ENCODE peak calls at places on chromosomes 2 and 18, in four cellular contexts. One of them, this sample, is unnamed.

GRCh38 chr2:1993711-1994682 is 249.7 kb upstream of the PXDN start:
- DNase-seq in cardiac fibroblast: peak
- DNase-seq in HCT116: no peak
- DNase-seq in GM12865: no peak
- DNase-seq in this sample: no peak

GRCh38 chr18:79915161-79916127 is 36.0 kb downstream of the SLC66A2 start:
- DNase-seq in cardiac fibroblast: no peak
- DNase-seq in GM12865: no peak
- DNase-seq in HCT116: no peak
- DNase-seq in this sample: no peak

GRCh38 chr18:49459404-49460171 is 857 bp downstream of the DYM start:
- DNase-seq in HCT116: no peak
- DNase-seq in cardiac fibroblast: peak
- DNase-seq in GM12865: peak
- DNase-seq in this sample: peak

GRCh38 chr2:121104721-121105141 is 180.3 kb downstream of the TFCP2L1 start:
- DNase-seq in HCT116: no peak
- DNase-seq in GM12865: no peak
- DNase-seq in cardiac fibroblast: peak
- DNase-seq in this sample: no peak

GRCh38 chr2:25419678-25420242 is 78.0 kb upstream of the DNMT3A start:
- DNase-seq in cardiac fibroblast: no peak
- DNase-seq in GM12865: peak
- DNase-seq in HCT116: no peak
- DNase-seq in this sample: peak

GRCh38 chr2:129554373-129554772 is 425.1 kb upstream of the RAB6C start:
- DNase-seq in cardiac fibroblast: no peak
- DNase-seq in HCT116: no peak
- DNase-seq in GM12865: no peak
- DNase-seq in this sample: no peak

GRCh38 chr18:58615150-58616132 is 13.4 kb downstream of the ALPK2 start:
- DNase-seq in GM12865: peak
- DNase-seq in cardiac fibroblast: no peak
- DNase-seq in HCT116: no peak
- DNase-seq in this sample: no peak

GRCh38 chr2:100894531-100895156 is 74.7 kb downstream of the NPAS2 start:
- DNase-seq in GM12865: no peak
- DNase-seq in cardiac fibroblast: no peak
- DNase-seq in HCT116: no peak
- DNase-seq in this sample: no peak

GRCh38 chr2:220001693-220002260 is 374.3 kb downstream of the SLC4A3 start:
- DNase-seq in GM12865: no peak
- DNase-seq in cardiac fibroblast: peak
- DNase-seq in HCT116: no peak
- DNase-seq in this sample: no peak

GRCh38 chr2:217995741-217996141 is 7.1 kb downstream of the TNS1 start:
- DNase-seq in HCT116: no peak
- DNase-seq in cardiac fibroblast: peak
- DNase-seq in GM12865: no peak
- DNase-seq in this sample: no peak

GRCh38 chr2:19031642-19032041 is 326.8 kb downstream of the OSR1 start:
- DNase-seq in HCT116: no peak
- DNase-seq in cardiac fibroblast: no peak
- DNase-seq in GM12865: no peak
- DNase-seq in this sample: no peak

GRCh38 chr18:3610818-3611217 is 160.8 kb downstream of the TGIF1 start:
- DNase-seq in GM12865: no peak
- DNase-seq in HCT116: no peak
- DNase-seq in cardiac fibroblast: no peak
- DNase-seq in this sample: no peak

GRCh38 chr2:165055081-165055879 is 100.0 kb upstream of the SLC38A11 start:
- DNase-seq in GM12865: no peak
- DNase-seq in HCT116: no peak
- DNase-seq in cardiac fibroblast: peak
- DNase-seq in this sample: no peak

GRCh38 chr2:221562226-221562625 is 9.9 kb downstream of the EPHA4 start:
- DNase-seq in cardiac fibroblast: no peak
- DNase-seq in GM12865: no peak
- DNase-seq in HCT116: no peak
- DNase-seq in this sample: no peak

GRCh38 chr2:208025814-208026184 is 472 bp upstream of the PLEKHM3 start:
- DNase-seq in HCT116: no peak
- DNase-seq in cardiac fibroblast: no peak
- DNase-seq in GM12865: peak
- DNase-seq in this sample: no peak

GRCh38 chr2:190352668-190353536 is 9.5 kb downstream of the INPP1 start:
- DNase-seq in HCT116: no peak
- DNase-seq in cardiac fibroblast: peak
- DNase-seq in GM12865: no peak
- DNase-seq in this sample: no peak

GRCh38 chr2:25960920-25961319 is 21.4 kb downstream of the KIF3C start:
- DNase-seq in HCT116: no peak
- DNase-seq in cardiac fibroblast: peak
- DNase-seq in GM12865: peak
- DNase-seq in this sample: no peak

GRCh38 chr18:48993586-48993985 is 42.8 kb upstream of the SMAD7 start:
- DNase-seq in cardiac fibroblast: no peak
- DNase-seq in GM12865: no peak
- DNase-seq in HCT116: no peak
- DNase-seq in this sample: no peak

GRCh38 chr2:182101263-182101662 is 115.6 kb downstream of the PPP1R1C start:
- DNase-seq in cardiac fibroblast: no peak
- DNase-seq in GM12865: peak
- DNase-seq in HCT116: no peak
- DNase-seq in this sample: peak

GRCh38 chr18:24397131-24397693 is 412 bp downstream of the OSBPL1A start:
- DNase-seq in cardiac fibroblast: peak
- DNase-seq in GM12865: peak
- DNase-seq in HCT116: peak
- DNase-seq in this sample: peak

GRCh38 chr2:27212626-27213471 is 781 bp upstream of the SLC5A6 start:
- DNase-seq in cardiac fibroblast: peak
- DNase-seq in HCT116: no peak
- DNase-seq in GM12865: peak
- DNase-seq in this sample: peak

GRCh38 chr18:44507729-44508325 is 172.9 kb upstream of the SETBP1 start:
- DNase-seq in HCT116: no peak
- DNase-seq in GM12865: peak
- DNase-seq in cardiac fibroblast: peak
- DNase-seq in this sample: no peak

GRCh38 chr2:229780856-229781773 is 66.8 kb upstream of the DNER start:
- DNase-seq in GM12865: peak
- DNase-seq in cardiac fibroblast: peak
- DNase-seq in HCT116: peak
- DNase-seq in this sample: peak

GRCh38 chr2:157488877-157489276 is 45.0 kb upstream of the CYTIP start:
- DNase-seq in cardiac fibroblast: no peak
- DNase-seq in HCT116: no peak
- DNase-seq in GM12865: no peak
- DNase-seq in this sample: no peak

GRCh38 chr2:170703776-170704476 is 11.2 kb upstream of the SP5 start:
- DNase-seq in cardiac fibroblast: no peak
- DNase-seq in HCT116: no peak
- DNase-seq in GM12865: no peak
- DNase-seq in this sample: no peak

GRCh38 chr2:156648522-156648921 is 212.3 kb downstream of the GPD2 start:
- DNase-seq in HCT116: no peak
- DNase-seq in GM12865: no peak
- DNase-seq in cardiac fibroblast: no peak
- DNase-seq in this sample: no peak

GRCh38 chr2:121707920-121708361 is 28.7 kb downstream of the NIFK start:
- DNase-seq in HCT116: no peak
- DNase-seq in GM12865: no peak
- DNase-seq in cardiac fibroblast: no peak
- DNase-seq in this sample: no peak

GRCh38 chr2:191245869-191246531 is 796 bp downstream of the MYO1B start:
- DNase-seq in HCT116: peak
- DNase-seq in GM12865: no peak
- DNase-seq in cardiac fibroblast: peak
- DNase-seq in this sample: no peak

GRCh38 chr2:184452907-184453306 is 145.4 kb upstream of the ZNF804A start:
- DNase-seq in GM12865: peak
- DNase-seq in cardiac fibroblast: no peak
- DNase-seq in HCT116: no peak
- DNase-seq in this sample: no peak

This sample was measured in MM.1S.